ENCODE peak calls at places on chromosomes 3 and 15, in four cellular contexts. One of them, this sample, is unnamed.

GRCh38 chr3:28198161-28198560 is 43.3 kb upstream of the CMC1 start:
- DNase-seq in anterior cingulate cortex: no peak
- DNase-seq in central memory CD8-positive, alpha-beta T cell: no peak
- DNase-seq in stimulated activated naive CD4-positive, alpha-beta T cell: no peak
- DNase-seq in this sample: no peak

GRCh38 chr3:182710557-182711157 is 82.6 kb upstream of the ATP11B start:
- DNase-seq in anterior cingulate cortex: no peak
- DNase-seq in central memory CD8-positive, alpha-beta T cell: no peak
- DNase-seq in stimulated activated naive CD4-positive, alpha-beta T cell: no peak
- DNase-seq in this sample: no peak

GRCh38 chr3:35638640-35639250 is 580 bp upstream of the ARPP21 start:
- DNase-seq in anterior cingulate cortex: no peak
- DNase-seq in central memory CD8-positive, alpha-beta T cell: no peak
- DNase-seq in stimulated activated naive CD4-positive, alpha-beta T cell: no peak
- DNase-seq in this sample: no peak

GRCh38 chr15:71275566-71276354 is 160.5 kb downstream of the THSD4 start:
- DNase-seq in anterior cingulate cortex: no peak
- DNase-seq in central memory CD8-positive, alpha-beta T cell: no peak
- DNase-seq in stimulated activated naive CD4-positive, alpha-beta T cell: no peak
- DNase-seq in this sample: no peak

GRCh38 chr15:84961114-84961452 is 20.6 kb upstream of the PDE8A start:
- DNase-seq in anterior cingulate cortex: no peak
- DNase-seq in central memory CD8-positive, alpha-beta T cell: no peak
- DNase-seq in stimulated activated naive CD4-positive, alpha-beta T cell: no peak
- DNase-seq in this sample: no peak

GRCh38 chr3:128550113-128550440 is 57.1 kb upstream of the GATA2 start:
- DNase-seq in anterior cingulate cortex: no peak
- DNase-seq in central memory CD8-positive, alpha-beta T cell: no peak
- DNase-seq in stimulated activated naive CD4-positive, alpha-beta T cell: no peak
- DNase-seq in this sample: no peak

GRCh38 chr15:36432162-36432561 is 147.3 kb upstream of the CDIN1 start:
- DNase-seq in anterior cingulate cortex: no peak
- DNase-seq in central memory CD8-positive, alpha-beta T cell: no peak
- DNase-seq in stimulated activated naive CD4-positive, alpha-beta T cell: no peak
- DNase-seq in this sample: no peak

GRCh38 chr3:141846050-141846433 is 30.4 kb upstream of the ATP1B3 start:
- DNase-seq in anterior cingulate cortex: no peak
- DNase-seq in central memory CD8-positive, alpha-beta T cell: no peak
- DNase-seq in stimulated activated naive CD4-positive, alpha-beta T cell: no peak
- DNase-seq in this sample: no peak

GRCh38 chr3:82521657-82522056 is 760.2 kb upstream of the GBE1 start:
- DNase-seq in anterior cingulate cortex: no peak
- DNase-seq in central memory CD8-positive, alpha-beta T cell: no peak
- DNase-seq in stimulated activated naive CD4-positive, alpha-beta T cell: no peak
- DNase-seq in this sample: no peak

GRCh38 chr3:189292667-189293478 is 121.1 kb downstream of the TPRG1 start:
- DNase-seq in anterior cingulate cortex: no peak
- DNase-seq in central memory CD8-positive, alpha-beta T cell: no peak
- DNase-seq in stimulated activated naive CD4-positive, alpha-beta T cell: no peak
- DNase-seq in this sample: no peak

GRCh38 chr15:101088788-101089578 is 162.9 kb downstream of the CHSY1 start:
- DNase-seq in anterior cingulate cortex: peak; percentile 22
- DNase-seq in central memory CD8-positive, alpha-beta T cell: peak; percentile 83
- DNase-seq in stimulated activated naive CD4-positive, alpha-beta T cell: peak; percentile 56
- DNase-seq in this sample: peak; percentile 33

GRCh38 chr15:31264534-31265089 is 62.0 kb upstream of the KLF13 start:
- DNase-seq in anterior cingulate cortex: no peak
- DNase-seq in central memory CD8-positive, alpha-beta T cell: no peak
- DNase-seq in stimulated activated naive CD4-positive, alpha-beta T cell: no peak
- DNase-seq in this sample: no peak

GRCh38 chr3:184485256-184485655 is 76.3 kb upstream of the EPHB3 start:
- DNase-seq in anterior cingulate cortex: no peak
- DNase-seq in central memory CD8-positive, alpha-beta T cell: no peak
- DNase-seq in stimulated activated naive CD4-positive, alpha-beta T cell: no peak
- DNase-seq in this sample: no peak